ENCODE peak calls at places on chromosomes 4 and X, in seven cellular contexts. One of them, this sample, is unnamed.

GRCh38 chr4:153577053-153577452 is 107.0 kb upstream of the TLR2 start:
- DNase-seq in dorsolateral prefrontal cortex: no peak
- DNase-seq in posterior vena cava: no peak
- DNase-seq in WTC11: no peak
- DNase-seq in Jurkat, Clone E6-1: no peak
- DNase-seq in renal cortical epithelial cell: no peak
- DNase-seq in GM03348: no peak
- DNase-seq in this sample: no peak

GRCh38 chrX:111823068-111823467 is 52.9 kb upstream of the TRPC5OS start:
- DNase-seq in dorsolateral prefrontal cortex: no peak
- DNase-seq in posterior vena cava: no peak
- DNase-seq in WTC11: peak
- DNase-seq in Jurkat, Clone E6-1: no peak
- DNase-seq in renal cortical epithelial cell: peak
- DNase-seq in GM03348: peak
- DNase-seq in this sample: no peak

GRCh38 chr4:1863297-1864033 is 7.5 kb upstream of the LETM1 start:
- DNase-seq in dorsolateral prefrontal cortex: no peak
- DNase-seq in posterior vena cava: no peak
- DNase-seq in WTC11: no peak
- DNase-seq in Jurkat, Clone E6-1: no peak
- DNase-seq in renal cortical epithelial cell: no peak
- DNase-seq in GM03348: no peak
- DNase-seq in this sample: no peak

GRCh38 chrX:33211356-33212254 is at the start of gene DMD:
- DNase-seq in dorsolateral prefrontal cortex: no peak
- DNase-seq in posterior vena cava: peak
- DNase-seq in WTC11: no peak
- DNase-seq in Jurkat, Clone E6-1: no peak
- DNase-seq in renal cortical epithelial cell: peak
- DNase-seq in GM03348: no peak
- DNase-seq in this sample: no peak

GRCh38 chr4:26826721-26827120 is 33.9 kb upstream of the STIM2 start:
- DNase-seq in dorsolateral prefrontal cortex: no peak
- DNase-seq in posterior vena cava: no peak
- DNase-seq in WTC11: no peak
- DNase-seq in Jurkat, Clone E6-1: no peak
- DNase-seq in renal cortical epithelial cell: peak
- DNase-seq in GM03348: no peak
- DNase-seq in this sample: no peak

GRCh38 chr4:87901426-87901825 is 68.7 kb downstream of the MEPE start:
- DNase-seq in dorsolateral prefrontal cortex: no peak
- DNase-seq in posterior vena cava: no peak
- DNase-seq in WTC11: no peak
- DNase-seq in Jurkat, Clone E6-1: no peak
- DNase-seq in renal cortical epithelial cell: no peak
- DNase-seq in GM03348: peak
- DNase-seq in this sample: no peak

GRCh38 chr4:52748432-52748831 is 2.8 kb downstream of the ERVMER34-1 start:
- DNase-seq in dorsolateral prefrontal cortex: no peak
- DNase-seq in posterior vena cava: no peak
- DNase-seq in WTC11: no peak
- DNase-seq in Jurkat, Clone E6-1: peak
- DNase-seq in renal cortical epithelial cell: no peak
- DNase-seq in GM03348: no peak
- DNase-seq in this sample: no peak

GRCh38 chr4:136864580-136865185 is 667.6 kb downstream of the PCDH18 start:
- DNase-seq in dorsolateral prefrontal cortex: no peak
- DNase-seq in posterior vena cava: no peak
- DNase-seq in WTC11: no peak
- DNase-seq in Jurkat, Clone E6-1: peak
- DNase-seq in renal cortical epithelial cell: peak
- DNase-seq in GM03348: peak
- DNase-seq in this sample: no peak

GRCh38 chr4:87843936-87844335 is 11.2 kb downstream of the MEPE start:
- DNase-seq in dorsolateral prefrontal cortex: no peak
- DNase-seq in posterior vena cava: no peak
- DNase-seq in WTC11: no peak
- DNase-seq in Jurkat, Clone E6-1: no peak
- DNase-seq in renal cortical epithelial cell: peak
- DNase-seq in GM03348: peak
- DNase-seq in this sample: no peak

GRCh38 chrX:105191878-105192277 is 28.6 kb downstream of the TEX13A start:
- DNase-seq in dorsolateral prefrontal cortex: no peak
- DNase-seq in posterior vena cava: no peak
- DNase-seq in WTC11: peak
- DNase-seq in Jurkat, Clone E6-1: no peak
- DNase-seq in renal cortical epithelial cell: peak
- DNase-seq in GM03348: peak
- DNase-seq in this sample: no peak

GRCh38 chrX:37993857-37994619 is 12.3 kb upstream of the SYTL5 start:
- DNase-seq in dorsolateral prefrontal cortex: no peak
- DNase-seq in posterior vena cava: no peak
- DNase-seq in WTC11: peak
- DNase-seq in Jurkat, Clone E6-1: peak
- DNase-seq in renal cortical epithelial cell: peak
- DNase-seq in GM03348: no peak
- DNase-seq in this sample: no peak

GRCh38 chrX:1140236-1140681 is 72.2 kb downstream of the CRLF2 start:
- DNase-seq in dorsolateral prefrontal cortex: no peak
- DNase-seq in posterior vena cava: no peak
- DNase-seq in WTC11: no peak
- DNase-seq in Jurkat, Clone E6-1: no peak
- DNase-seq in renal cortical epithelial cell: no peak
- DNase-seq in GM03348: no peak
- DNase-seq in this sample: peak

GRCh38 chr4:154294951-154295350 is 196.6 kb downstream of the DCHS2 start:
- DNase-seq in dorsolateral prefrontal cortex: no peak
- DNase-seq in posterior vena cava: no peak
- DNase-seq in WTC11: no peak
- DNase-seq in Jurkat, Clone E6-1: no peak
- DNase-seq in renal cortical epithelial cell: no peak
- DNase-seq in GM03348: no peak
- DNase-seq in this sample: no peak

GRCh38 chr4:135718019-135718418 is 1516.4 kb upstream of the PABPC4L start:
- DNase-seq in dorsolateral prefrontal cortex: no peak
- DNase-seq in posterior vena cava: no peak
- DNase-seq in WTC11: no peak
- DNase-seq in Jurkat, Clone E6-1: no peak
- DNase-seq in renal cortical epithelial cell: peak
- DNase-seq in GM03348: no peak
- DNase-seq in this sample: no peak

GRCh38 chr4:169485084-169485483 is 127.3 kb downstream of the NEK1 start:
- DNase-seq in dorsolateral prefrontal cortex: no peak
- DNase-seq in posterior vena cava: no peak
- DNase-seq in WTC11: no peak
- DNase-seq in Jurkat, Clone E6-1: no peak
- DNase-seq in renal cortical epithelial cell: peak
- DNase-seq in GM03348: peak
- DNase-seq in this sample: no peak

GRCh38 chr4:931194-931959 is 739 bp downstream of the GAK start:
- DNase-seq in dorsolateral prefrontal cortex: no peak
- DNase-seq in posterior vena cava: peak
- DNase-seq in WTC11: no peak
- DNase-seq in Jurkat, Clone E6-1: no peak
- DNase-seq in renal cortical epithelial cell: peak
- DNase-seq in GM03348: peak
- DNase-seq in this sample: no peak

GRCh38 chr4:98710831-98711230 is 52.4 kb upstream of the TSPAN5 start:
- DNase-seq in dorsolateral prefrontal cortex: no peak
- DNase-seq in posterior vena cava: no peak
- DNase-seq in WTC11: no peak
- DNase-seq in Jurkat, Clone E6-1: no peak
- DNase-seq in renal cortical epithelial cell: peak
- DNase-seq in GM03348: peak
- DNase-seq in this sample: no peak

GRCh38 chr4:7547368-7548040 is 112.8 kb upstream of the PSAPL1 start:
- DNase-seq in dorsolateral prefrontal cortex: no peak
- DNase-seq in posterior vena cava: peak
- DNase-seq in WTC11: no peak
- DNase-seq in Jurkat, Clone E6-1: no peak
- DNase-seq in renal cortical epithelial cell: no peak
- DNase-seq in GM03348: no peak
- DNase-seq in this sample: no peak

GRCh38 chr4:121749225-121749624 is 15.7 kb downstream of the SMIM43 start:
- DNase-seq in dorsolateral prefrontal cortex: no peak
- DNase-seq in posterior vena cava: no peak
- DNase-seq in WTC11: peak
- DNase-seq in Jurkat, Clone E6-1: no peak
- DNase-seq in renal cortical epithelial cell: no peak
- DNase-seq in GM03348: no peak
- DNase-seq in this sample: no peak

GRCh38 chr4:74946196-74946595 is 13.3 kb downstream of the PARM1 start:
- DNase-seq in dorsolateral prefrontal cortex: no peak
- DNase-seq in posterior vena cava: no peak
- DNase-seq in WTC11: no peak
- DNase-seq in Jurkat, Clone E6-1: no peak
- DNase-seq in renal cortical epithelial cell: no peak
- DNase-seq in GM03348: no peak
- DNase-seq in this sample: no peak

GRCh38 chr4:53916431-53916889 is 147.9 kb downstream of the CHIC2 start:
- DNase-seq in dorsolateral prefrontal cortex: no peak
- DNase-seq in posterior vena cava: no peak
- DNase-seq in WTC11: no peak
- DNase-seq in Jurkat, Clone E6-1: no peak
- DNase-seq in renal cortical epithelial cell: peak
- DNase-seq in GM03348: peak
- DNase-seq in this sample: no peak

GRCh38 chrX:81021478-81021877 is 180.2 kb downstream of the HMGN5 start:
- DNase-seq in dorsolateral prefrontal cortex: no peak
- DNase-seq in posterior vena cava: no peak
- DNase-seq in WTC11: no peak
- DNase-seq in Jurkat, Clone E6-1: no peak
- DNase-seq in renal cortical epithelial cell: no peak
- DNase-seq in GM03348: no peak
- DNase-seq in this sample: peak

GRCh38 chrX:148298737-148299136 is 201.7 kb upstream of the AFF2 start:
- DNase-seq in dorsolateral prefrontal cortex: no peak
- DNase-seq in posterior vena cava: no peak
- DNase-seq in WTC11: no peak
- DNase-seq in Jurkat, Clone E6-1: no peak
- DNase-seq in renal cortical epithelial cell: peak
- DNase-seq in GM03348: peak
- DNase-seq in this sample: no peak

GRCh38 chr4:76718021-76718420 is 179.9 kb downstream of the SOWAHB start:
- DNase-seq in dorsolateral prefrontal cortex: no peak
- DNase-seq in posterior vena cava: no peak
- DNase-seq in WTC11: no peak
- DNase-seq in Jurkat, Clone E6-1: no peak
- DNase-seq in renal cortical epithelial cell: no peak
- DNase-seq in GM03348: no peak
- DNase-seq in this sample: no peak

GRCh38 chr4:25619601-25620000 is 36.0 kb upstream of the SLC34A2 start:
- DNase-seq in dorsolateral prefrontal cortex: no peak
- DNase-seq in posterior vena cava: no peak
- DNase-seq in WTC11: no peak
- DNase-seq in Jurkat, Clone E6-1: no peak
- DNase-seq in renal cortical epithelial cell: peak
- DNase-seq in GM03348: no peak
- DNase-seq in this sample: no peak

GRCh38 chr4:89681219-89681618 is 155.7 kb downstream of the SNCA start:
- DNase-seq in dorsolateral prefrontal cortex: no peak
- DNase-seq in posterior vena cava: no peak
- DNase-seq in WTC11: peak
- DNase-seq in Jurkat, Clone E6-1: no peak
- DNase-seq in renal cortical epithelial cell: no peak
- DNase-seq in GM03348: no peak
- DNase-seq in this sample: peak